ENCODE peak calls at places on chromosomes 11 and 22, in nine cellular contexts. U, L, S, H, W, N, T, E and C are unnamed samples.

GRCh38 chr22:20865869-20866445 is 7.2 kb downstream of the SNAP29 start:
- DNase-seq in E (no peak), N (no peak), T (no peak), W (no peak), U (peak), L (no peak), S (no peak), H (no peak), C (no peak)

GRCh38 chr22:32355760-32356159 is 1.9 kb upstream of the RFPL3 start:
- DNase-seq in N (no peak), L (no peak), T (peak), H (no peak), S (no peak), E (no peak), U (no peak), W (no peak), C (no peak)

GRCh38 chr11:112605093-112605666 is 344.5 kb upstream of the PLET1 start:
- DNase-seq in T (no peak), S (no peak), L (no peak), H (no peak), W (no peak), U (no peak), E (no peak), N (no peak), C (no peak)

GRCh38 chr11:83157755-83158473 is 983 bp downstream of the PCF11 start:
- DNase-seq in L (peak), U (peak), N (peak), T (no peak), H (peak), E (peak), W (peak), S (no peak), C (peak)

GRCh38 chr11:2386591-2386990 is 9.5 kb downstream of the CD81 start:
- DNase-seq in N (no peak), T (no peak), H (no peak), U (no peak), E (no peak), W (no peak), L (no peak), S (no peak), C (no peak)

GRCh38 chr22:48659393-48659792 is 1168.3 kb downstream of the BRD1 start:
- DNase-seq in S (no peak), W (no peak), N (no peak), L (no peak), U (no peak), H (no peak), E (no peak), T (no peak), C (no peak)

GRCh38 chr11:79439893-79440450 is 858 bp downstream of the TENM4 start:
- DNase-seq in L (no peak), W (peak), S (no peak), N (no peak), E (peak), H (peak), U (no peak), T (no peak), C (no peak)

GRCh38 chr11:18078909-18079308 is 27.0 kb downstream of the SAAL1 start:
- DNase-seq in T (no peak), E (no peak), H (no peak), L (no peak), N (no peak), U (no peak), S (no peak), W (no peak), C (no peak)

GRCh38 chr11:116541460-116541859 is 231.3 kb downstream of the BUD13 start:
- DNase-seq in W (no peak), T (no peak), L (no peak), E (no peak), H (no peak), U (no peak), N (no peak), S (no peak), C (no peak)

GRCh38 chr11:17745032-17745772 is 10.6 kb downstream of the KCNC1 start:
- DNase-seq in T (no peak), N (no peak), S (no peak), U (no peak), L (no peak), H (peak), E (no peak), W (peak), C (no peak)

GRCh38 chr11:46333129-46333947 is 13.9 kb upstream of the DGKZ start:
- DNase-seq in S (no peak), N (no peak), H (no peak), W (no peak), U (no peak), L (no peak), T (no peak), E (peak), C (no peak)

GRCh38 chr11:121909571-121909970 is 206.4 kb downstream of the BLID start:
- DNase-seq in U (no peak), N (no peak), L (no peak), E (no peak), H (no peak), W (no peak), T (no peak), S (no peak), C (no peak)

GRCh38 chr11:13972033-13972910 is 9.7 kb downstream of the SPON1 start:
- DNase-seq in N (no peak), L (no peak), T (no peak), W (no peak), U (no peak), S (peak), E (no peak), H (no peak), C (no peak)

GRCh38 chr11:33970984-33971466 is 79.1 kb upstream of the LMO2 start:
- DNase-seq in U (peak), L (peak), W (peak), E (peak), T (peak), H (peak), N (peak), S (no peak), C (no peak)

GRCh38 chr22:41770715-41771452 is 29.6 kb upstream of the CCDC134 start:
- DNase-seq in N (no peak), U (no peak), W (no peak), T (no peak), S (no peak), L (no peak), H (no peak), E (no peak), C (no peak)

GRCh38 chr11:94731921-94732601 is 36.1 kb upstream of the AMOTL1 start:
- DNase-seq in L (peak), T (no peak), E (peak), U (no peak), H (peak), W (no peak), S (peak), N (no peak), C (no peak)

GRCh38 chr11:26993965-26994446 is at the start of gene FIBIN:
- DNase-seq in N (peak), T (no peak), L (no peak), E (no peak), S (no peak), H (peak), U (no peak), W (peak), C (no peak)

GRCh38 chr22:30483169-30483568 is 11.4 kb upstream of the SEC14L3 start:
- DNase-seq in W (no peak), L (peak), H (no peak), N (no peak), E (no peak), U (no peak), S (no peak), T (no peak), C (no peak)

GRCh38 chr11:119101367-119101758 is 290 bp downstream of the DPAGT1 start:
- DNase-seq in U (no peak), S (no peak), L (no peak), N (peak), W (no peak), E (peak), T (no peak), H (no peak), C (no peak)

GRCh38 chr11:69537126-69537525 is 55.7 kb downstream of the LINC01488 start:
- DNase-seq in L (no peak), E (no peak), W (peak), N (no peak), S (no peak), T (no peak), H (peak), U (no peak), C (no peak)

GRCh38 chr11:126533560-126533959 is 178.1 kb downstream of the ST3GAL4 start:
- DNase-seq in W (no peak), T (no peak), E (no peak), L (no peak), S (no peak), N (no peak), U (no peak), H (no peak), C (no peak)

GRCh38 chr11:108562746-108563581 is 30.6 kb downstream of the EXPH5 start:
- DNase-seq in U (no peak), N (no peak), W (no peak), T (no peak), S (no peak), H (no peak), E (no peak), L (no peak), C (no peak)

GRCh38 chr11:81070948-81071347 is 1630.1 kb upstream of the TENM4 start:
- DNase-seq in S (no peak), H (no peak), W (no peak), T (no peak), U (no peak), L (no peak), N (no peak), E (no peak), C (no peak)

GRCh38 chr11:67273260-67273990 is 7.2 kb downstream of the GRK2 start:
- DNase-seq in U (peak), E (no peak), S (no peak), N (peak), H (peak), W (peak), L (no peak), T (no peak), C (no peak)

GRCh38 chr11:127003260-127003981 is 2.9 kb upstream of the KIRREL3 start:
- DNase-seq in L (no peak), T (no peak), E (peak), W (no peak), N (no peak), S (no peak), H (no peak), U (no peak), C (no peak)

GRCh38 chr11:109421981-109422590 is at the start of gene C11orf87:
- DNase-seq in W (no peak), H (no peak), U (no peak), L (no peak), E (peak), S (no peak), T (no peak), N (no peak), C (no peak)

GRCh38 chr11:27716216-27716615 is 16.0 kb upstream of the BDNF start:
- DNase-seq in E (no peak), U (no peak), W (no peak), S (no peak), T (no peak), H (no peak), L (no peak), N (no peak), C (no peak)

GRCh38 chr11:61011950-61012830 is 40.7 kb downstream of the CD6 start:
- DNase-seq in H (no peak), E (peak), N (no peak), L (no peak), T (no peak), W (no peak), U (no peak), S (no peak), C (no peak)

GRCh38 chr11:123393312-123393927 is 36.6 kb upstream of the GRAMD1B start:
- DNase-seq in L (no peak), T (no peak), N (no peak), U (no peak), S (no peak), W (no peak), E (no peak), H (no peak), C (no peak)

GRCh38 chr11:55673860-55674259 is 11.9 kb downstream of the OR4C6 start:
- DNase-seq in U (no peak), W (no peak), N (no peak), S (no peak), H (no peak), T (no peak), E (no peak), L (no peak), C (no peak)

GRCh38 chr11:554824-555499 is 5.6 kb downstream of the LMNTD2 start:
- DNase-seq in E (peak), N (peak), T (peak), H (no peak), S (no peak), L (no peak), U (peak), W (no peak), C (no peak)

GRCh38 chr11:1075341-1075911 is 752 bp downstream of the MUC2 start:
- DNase-seq in N (no peak), L (no peak), H (peak), T (no peak), W (no peak), U (no peak), S (no peak), E (no peak), C (no peak)

DNA sequence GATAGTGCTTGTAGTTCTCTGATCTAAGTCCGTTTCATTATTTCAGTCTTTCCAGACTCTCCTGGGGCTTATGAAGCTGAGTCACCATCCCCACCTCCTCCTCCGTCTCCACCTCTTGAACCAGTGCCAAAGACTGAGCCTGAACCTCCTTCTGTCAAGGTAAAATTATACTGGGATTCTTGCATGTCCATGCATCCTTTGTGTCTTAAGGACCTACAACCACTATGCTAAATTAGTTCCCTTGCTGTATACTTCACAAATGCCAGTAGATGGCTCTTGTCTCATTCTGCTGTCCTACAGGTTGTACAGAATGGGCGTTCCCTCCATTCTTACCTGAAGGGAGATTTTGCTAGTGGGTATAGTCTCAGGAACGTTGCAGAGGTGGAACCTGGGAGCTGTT is 42.2 kb downstream of the POLD3 start:
- DNase-seq in L (peak), H (no peak), T (peak), E (no peak), U (no peak), N (peak), S (no peak), W (no peak), C (no peak)
- TF ChIP-seq CTCF in L (no peak), H (peak), T (peak), E (peak), U (peak), N (peak), S (peak), W (peak), C (no peak)

GRCh38 chr22:29331213-29331612 is 15.7 kb upstream of the RASL10A start:
- DNase-seq in H (no peak), T (no peak), E (no peak), S (no peak), W (no peak), L (no peak), U (no peak), N (no peak), C (no peak)

GRCh38 chr22:29331658-29332300 is 16.3 kb upstream of the RASL10A start:
- DNase-seq in L (no peak), W (no peak), S (no peak), E (peak), U (no peak), N (no peak), H (no peak), T (no peak), C (no peak)

GRCh38 chr22:29330291-29330690 is 14.8 kb upstream of the RASL10A start:
- DNase-seq in H (no peak), N (no peak), T (no peak), E (no peak), U (no peak), S (no peak), L (no peak), W (no peak), C (no peak)

GRCh38 chr22:29329581-29329980 is 14.1 kb upstream of the RASL10A start:
- DNase-seq in L (no peak), E (no peak), T (no peak), U (no peak), S (no peak), H (no peak), W (no peak), N (no peak), C (no peak)

DNA sequence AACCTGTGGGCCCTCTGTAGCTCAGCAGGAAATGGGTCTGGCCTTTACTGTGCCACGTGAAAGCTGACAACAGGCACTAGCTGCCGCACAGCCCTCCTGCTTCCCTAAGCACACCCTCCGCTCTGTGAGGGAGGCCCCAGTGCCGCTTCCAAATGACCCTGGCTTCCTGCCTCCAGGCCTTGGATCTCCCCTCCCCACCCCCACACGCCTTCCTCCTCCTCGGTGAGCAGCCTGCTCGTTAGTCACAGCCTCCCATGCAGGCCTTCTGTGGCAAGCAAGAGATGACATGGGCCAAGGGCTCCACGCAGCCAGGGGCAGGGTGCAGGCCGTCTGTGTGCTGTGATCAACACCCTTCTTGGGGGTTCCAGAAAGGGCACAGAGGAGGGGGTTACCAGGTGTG is 15.3 kb upstream of the RASL10A start:
- DNase-seq in N (no peak), T (no peak), W (peak), U (no peak), E (no peak), S (no peak), H (peak), L (peak), C (no peak)
- TF ChIP-seq POLR2AphosphoS5 in N (no peak), T (no peak), W (no peak), U (no peak), E (no peak), S (no peak), H (no peak), L (no peak), C (peak)

GRCh38 chr11:128927683-128928336 is 14.9 kb downstream of the TP53AIP1 start:
- DNase-seq in U (no peak), L (no peak), T (no peak), S (no peak), H (no peak), N (no peak), E (no peak), W (no peak), C (no peak)

GRCh38 chr11:128926437-128927107 is 16.1 kb downstream of the TP53AIP1 start:
- DNase-seq in W (no peak), H (no peak), L (no peak), S (no peak), N (no peak), E (no peak), U (no peak), T (no peak), C (no peak)

GRCh38 chr11:128924618-128925017 is 18.1 kb downstream of the TP53AIP1 start:
- DNase-seq in L (no peak), U (no peak), T (no peak), W (no peak), H (no peak), S (no peak), N (no peak), E (no peak), C (no peak)

GRCh38 chr11:128927108-128927461 is 15.6 kb downstream of the TP53AIP1 start:
- DNase-seq in S (no peak), W (no peak), T (no peak), L (no peak), U (no peak), N (no peak), E (no peak), H (no peak), C (no peak)

GRCh38 chr11:128926000-128926399 is 16.7 kb downstream of the TP53AIP1 start:
- DNase-seq in E (no peak), L (no peak), W (no peak), T (no peak), U (no peak), N (no peak), H (no peak), S (no peak), C (no peak)
- H3K27ac ChIP-seq in E (no peak), L (no peak), W (no peak), T (no peak), U (no peak), N (no peak), H (no peak), S (no peak), C (no peak)

DNA sequence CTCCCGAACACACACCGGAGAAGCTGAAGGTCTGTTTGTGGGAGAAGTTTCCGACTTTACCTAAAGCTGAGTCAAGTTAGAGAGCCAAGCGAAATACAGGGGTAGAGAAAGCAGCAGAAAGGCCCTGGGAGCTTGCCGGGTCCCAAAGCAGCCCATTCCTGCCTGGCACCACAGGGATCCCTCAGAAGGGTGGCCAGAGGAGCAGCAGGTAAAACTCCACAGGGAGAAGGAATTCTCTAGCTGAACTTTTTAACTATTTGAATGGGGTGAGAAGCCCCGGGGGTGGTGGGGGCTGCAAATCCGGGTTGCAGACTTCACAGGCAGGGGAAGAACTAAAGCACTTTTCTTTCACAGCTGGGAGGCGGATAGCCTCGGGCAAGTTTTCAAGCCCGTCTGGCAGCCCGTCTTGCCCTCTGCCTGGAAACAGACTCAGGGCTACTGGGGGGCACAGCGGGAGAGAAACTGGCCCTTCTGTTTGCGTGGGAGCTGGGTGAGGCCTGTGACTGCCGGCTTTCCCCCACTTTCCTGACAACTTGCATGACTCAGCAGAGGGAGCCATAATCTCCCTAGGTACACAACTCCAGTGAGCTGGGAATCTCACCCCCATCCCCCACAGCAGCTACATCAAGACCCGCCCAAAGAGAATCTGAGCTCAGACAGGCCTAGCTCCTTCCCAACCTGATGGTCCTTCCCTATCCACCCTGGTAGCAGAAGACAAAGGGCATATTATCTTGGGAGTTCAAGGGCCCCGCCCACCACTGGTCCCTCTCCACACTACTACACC is 311.0 kb downstream of the SBF2 start:
- DNase-seq in L (no peak), W (no peak), E (no peak), N (peak), U (peak), T (peak), S (no peak), H (no peak), C (no peak)
- TF ChIP-seq CTCF in L (no peak), W (no peak), E (no peak), N (no peak), U (no peak), T (no peak), S (no peak), H (no peak), C (no peak)

GRCh38 chr11:124763156-124763947 is 1.3 kb upstream of the ESAM start:
- DNase-seq in E (peak), N (peak), U (peak), T (peak), H (peak), L (peak), S (peak), W (peak), C (no peak)
- TF ChIP-seq POLR2AphosphoS5 in E (no peak), N (no peak), U (no peak), T (peak), H (no peak), L (no peak), S (peak), W (no peak), C (no peak)

GRCh38 chr22:36660931-36661330 is 42.6 kb downstream of the CACNG2 start:
- DNase-seq in H (no peak), L (no peak), S (no peak), W (no peak), T (no peak), N (no peak), U (no peak), E (no peak), C (no peak)
- H3K27ac ChIP-seq in H (no peak), L (no peak), S (no peak), W (no peak), T (peak), N (no peak), U (no peak), E (no peak), C (no peak)

DNA sequence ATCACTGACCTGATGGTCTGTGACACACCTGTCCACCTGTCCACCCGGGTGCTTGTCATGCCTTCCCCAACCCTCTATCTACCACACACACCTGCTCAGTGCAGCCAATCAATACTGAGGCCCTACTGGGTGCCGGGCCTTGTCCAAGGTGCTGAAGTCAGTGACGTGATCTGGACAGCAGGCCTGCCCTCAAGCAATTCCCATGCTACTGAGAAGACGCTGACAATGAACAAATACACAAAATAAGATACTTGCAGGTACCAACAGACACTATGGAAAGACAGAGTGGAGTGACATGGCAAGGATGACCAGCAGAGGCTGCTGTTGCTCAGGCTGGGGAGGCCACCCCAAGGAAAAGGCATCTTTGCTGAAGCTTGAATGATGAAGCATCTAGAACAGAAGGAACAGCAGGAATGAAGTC is 21.2 kb downstream of the PLAAT3 start:
- DNase-seq in U (no peak), L (no peak), W (no peak), S (peak), T (no peak), N (peak), H (no peak), E (peak), C (no peak)
- TF ChIP-seq CTCF in U (peak), L (peak), W (peak), S (peak), T (peak), N (peak), H (no peak), E (peak), C (no peak)